ENCODE peak calls at places on chromosome 12, in six cellular contexts. F is HCT116, B is AG10803, Z is endothelial cell, Q is fibroblast of lung, A is cardiac fibroblast. E is an unnamed sample.

GRCh38 chr12:93740721-93741120 is 63.5 kb downstream of the CRADD start:
- DNase-seq in F (no peak), B (peak), Z (no peak), Q (peak), A (peak), E (no peak)

GRCh38 chr12:131386167-131386521 is 324.7 kb upstream of the SFSWAP start:
- DNase-seq in F (no peak), B (no peak), Z (no peak), Q (no peak), A (no peak), E (no peak)

GRCh38 chr12:105234197-105234596 is 1.8 kb downstream of the APPL2 start:
- DNase-seq in F (no peak), B (no peak), Z (no peak), Q (no peak), A (no peak), E (no peak)

GRCh38 chr12:47346251-47347019 is 266.7 kb upstream of the AMIGO2 start:
- DNase-seq in F (no peak), B (peak), Z (no peak), Q (no peak), A (no peak), E (no peak)

GRCh38 chr12:45290218-45290609 is 74.3 kb downstream of the ANO6 start:
- DNase-seq in F (no peak), B (peak), Z (no peak), Q (peak), A (peak), E (no peak)

GRCh38 chr12:8996682-8997405 is 7.5 kb downstream of the KLRG1 start:
- DNase-seq in F (no peak), B (peak), Z (no peak), Q (peak), A (peak), E (no peak)

GRCh38 chr12:18864900-18865561 is 127.1 kb downstream of the CAPZA3 start:
- DNase-seq in F (no peak), B (peak), Z (no peak), Q (peak), A (peak), E (peak)

GRCh38 chr12:57370696-57371095 is 60.1 kb downstream of the R3HDM2 start:
- DNase-seq in F (no peak), B (peak), Z (no peak), Q (no peak), A (peak), E (peak)

GRCh38 chr12:14960548-14961465 is 594 bp downstream of the ARHGDIB start:
- DNase-seq in F (no peak), B (no peak), Z (no peak), Q (no peak), A (peak), E (no peak)

GRCh38 chr12:139585-139984 is 73.0 kb downstream of the IQSEC3 start:
- DNase-seq in F (no peak), B (no peak), Z (no peak), Q (peak), A (peak), E (no peak)

GRCh38 chr12:47216150-47216677 is 136.5 kb upstream of the AMIGO2 start:
- DNase-seq in F (no peak), B (no peak), Z (no peak), Q (no peak), A (no peak), E (no peak)

GRCh38 chr12:67410667-67411067 is 141.5 kb downstream of the CAND1 start:
- DNase-seq in F (no peak), B (no peak), Z (no peak), Q (no peak), A (peak), E (no peak)

GRCh38 chr12:92136883-92137582 is 8.6 kb downstream of the BTG1 start:
- DNase-seq in F (peak), B (peak), Z (no peak), Q (peak), A (peak), E (peak)

GRCh38 chr12:1630081-1630826 is 1.2 kb downstream of the WNT5B start:
- DNase-seq in F (no peak), B (peak), Z (peak), Q (peak), A (peak), E (no peak)

GRCh38 chr12:113933201-113933786 is 32.8 kb downstream of the RBM19 start:
- DNase-seq in F (no peak), B (peak), Z (peak), Q (peak), A (peak), E (peak)

GRCh38 chr12:120235369-120236123 is 30.0 kb downstream of the PXN start:
- DNase-seq in F (no peak), B (no peak), Z (no peak), Q (no peak), A (no peak), E (no peak)

GRCh38 chr12:120236124-120236398 is 29.5 kb downstream of the PXN start:
- DNase-seq in F (no peak), B (no peak), Z (no peak), Q (no peak), A (no peak), E (no peak)

GRCh38 chr12:120238224-120238616 is 27.3 kb downstream of the PXN start:
- DNase-seq in F (no peak), B (no peak), Z (no peak), Q (no peak), A (no peak), E (no peak)

GRCh38 chr12:120231316-120232011 is 30.6 kb upstream of the RPLP0 start:
- DNase-seq in F (peak), B (peak), Z (peak), Q (peak), A (peak), E (peak)

GRCh38 chr12:120234643-120235368 is 30.7 kb downstream of the PXN start:
- DNase-seq in F (peak), B (peak), Z (peak), Q (peak), A (peak), E (peak)
- TF ChIP-seq CTCF in F (peak), B (peak), Z (peak), Q (peak), A (peak), E (peak)

DNA sequence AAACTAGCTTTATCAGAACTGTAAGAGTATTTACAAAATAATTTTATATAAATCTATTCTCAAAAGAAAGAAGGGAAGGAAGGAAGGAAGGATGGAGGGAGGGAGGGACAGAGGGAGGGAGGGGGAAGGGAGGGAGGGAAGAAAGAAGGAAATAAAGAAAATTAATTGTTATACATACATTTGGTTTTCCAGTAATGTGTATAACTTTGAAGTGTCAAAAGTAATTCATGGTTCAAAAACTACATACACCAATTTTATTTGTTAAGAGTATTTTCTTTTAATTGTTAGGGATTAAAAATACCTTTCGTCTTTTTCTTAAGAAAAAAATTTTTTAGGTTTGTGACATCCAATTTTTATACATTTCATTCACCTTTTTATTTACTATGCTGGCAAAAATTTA is 17.5 kb upstream of the KCNC2 start:
- DNase-seq in F (no peak), B (no peak), Z (no peak), Q (no peak), A (no peak), E (no peak)
- TF ChIP-seq CTCF in F (no peak), B (no peak), Z (no peak), Q (no peak), A (no peak), E (no peak)

GRCh38 chr12:5511644-5512584 is 80.0 kb downstream of the NTF3 start:
- DNase-seq in F (peak), B (peak), Z (peak), Q (peak), A (peak), E (peak)
- TF ChIP-seq CTCF in F (peak), B (peak), Z (peak), Q (peak), A (no peak), E (peak)

GRCh38 chr12:24741216-24741615 is 207.7 kb downstream of the BCAT1 start:
- DNase-seq in F (no peak), B (no peak), Z (no peak), Q (no peak), A (no peak), E (no peak)
- TF ChIP-seq CTCF in F (no peak), B (no peak), Z (no peak), Q (no peak), A (no peak), E (no peak)

DNA sequence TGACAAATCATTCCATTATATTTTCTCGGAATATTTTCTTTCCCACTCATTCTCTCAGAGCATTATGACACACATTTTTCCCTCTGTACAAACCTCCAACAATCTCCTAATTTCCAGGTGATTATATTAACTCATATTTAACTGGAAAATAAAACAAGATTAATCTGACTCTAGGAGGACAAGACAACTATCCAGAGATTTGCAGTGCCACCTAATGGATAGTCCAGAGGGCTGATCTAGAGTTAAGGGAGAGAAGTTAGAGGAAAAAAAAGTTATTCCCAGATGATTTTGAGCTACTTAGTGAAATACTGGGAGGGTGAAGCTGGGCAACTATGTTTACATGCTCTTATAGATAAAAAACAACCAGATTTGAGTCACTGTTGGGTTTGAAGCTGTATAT is 161.7 kb downstream of the ALX1 start:
- DNase-seq in F (peak), B (peak), Z (no peak), Q (peak), A (peak), E (no peak)
- TF ChIP-seq CTCF in F (peak), B (peak), Z (no peak), Q (peak), A (peak), E (peak)

GRCh38 chr12:3000548-3001275 is 41.5 kb downstream of the TEAD4 start:
- DNase-seq in F (no peak), B (no peak), Z (no peak), Q (no peak), A (no peak), E (no peak)
- TF ChIP-seq CTCF in F (peak), B (no peak), Z (no peak), Q (peak), A (no peak), E (no peak)

GRCh38 chr12:6965026-6965661 is 5.3 kb downstream of the PHB2 start:
- DNase-seq in F (peak), B (peak), Z (peak), Q (peak), A (peak), E (peak)
- TF ChIP-seq CTCF in F (peak), B (peak), Z (peak), Q (peak), A (peak), E (peak)

DNA sequence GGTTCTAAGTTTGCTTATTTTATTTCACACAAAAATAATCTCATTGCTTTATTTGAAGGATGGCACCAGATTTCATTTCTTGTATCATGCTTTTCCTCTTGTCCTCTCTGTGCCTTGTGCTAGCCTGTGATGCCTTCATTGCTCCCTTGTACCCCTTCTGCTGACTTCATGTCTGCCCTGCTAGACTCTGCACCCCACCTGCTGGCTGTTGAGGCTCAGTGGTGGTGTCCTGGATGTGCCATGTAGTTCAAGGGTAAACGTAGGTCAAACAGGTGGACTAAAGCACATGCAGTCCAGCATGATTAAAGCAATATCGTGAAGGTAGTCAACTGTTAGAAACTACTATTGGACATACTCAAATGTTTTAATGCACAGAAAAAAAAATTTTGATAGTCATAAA is 21.6 kb downstream of the MRPS35 start:
- DNase-seq in F (no peak), B (no peak), Z (no peak), Q (peak), A (no peak), E (no peak)
- TF ChIP-seq CTCF in F (peak), B (peak), Z (no peak), Q (peak), A (peak), E (peak)

E was measured in AG09319.